ENCODE peak calls at places on chromosomes 13 and 19, in four cellular contexts. A is adrenal gland, S is tibial nerve, W is AG09309. V is an unnamed sample.

GRCh38 chr19:39080431-39080830 is 3.7 kb upstream of the ACP7 start:
- DNase-seq in A (no peak), S (no peak), W (no peak), V (peak)

GRCh38 chr13:54433511-54434206 is 1405.0 kb downstream of the OLFM4 start:
- DNase-seq in A (no peak), S (no peak), W (no peak), V (no peak)

GRCh38 chr19:50902640-50903039 is 8.6 kb downstream of the KLK4 start:
- DNase-seq in A (no peak), S (no peak), W (no peak), V (no peak)

GRCh38 chr13:21897140-21897539 is 226.3 kb downstream of the FGF9 start:
- DNase-seq in A (no peak), S (no peak), W (no peak), V (no peak)

GRCh38 chr19:19280561-19280960 is 7.5 kb upstream of the TM6SF2 start:
- DNase-seq in A (no peak), S (no peak), W (peak), V (no peak)

GRCh38 chr13:74978596-74978995 is 503.4 kb downstream of the TBC1D4 start:
- DNase-seq in A (no peak), S (no peak), W (no peak), V (peak)

GRCh38 chr19:2381151-2381822 is 21.2 kb downstream of the TMPRSS9 start:
- DNase-seq in A (no peak), S (no peak), W (no peak), V (no peak)

GRCh38 chr13:24128962-24129361 is 31.6 kb upstream of the SPATA13 start:
- DNase-seq in A (no peak), S (no peak), W (no peak), V (no peak)

GRCh38 chr13:30331331-30331771 is 24.0 kb upstream of the KATNAL1 start:
- DNase-seq in A (peak), S (no peak), W (no peak), V (no peak)

GRCh38 chr13:30325668-30326067 is 18.3 kb upstream of the KATNAL1 start:
- DNase-seq in A (no peak), S (no peak), W (no peak), V (no peak)

GRCh38 chr13:30333601-30334000 is 26.2 kb upstream of the KATNAL1 start:
- DNase-seq in A (no peak), S (no peak), W (no peak), V (no peak)

GRCh38 chr13:30332516-30333165 is 25.3 kb upstream of the KATNAL1 start:
- DNase-seq in A (no peak), S (no peak), W (no peak), V (no peak)

DNA sequence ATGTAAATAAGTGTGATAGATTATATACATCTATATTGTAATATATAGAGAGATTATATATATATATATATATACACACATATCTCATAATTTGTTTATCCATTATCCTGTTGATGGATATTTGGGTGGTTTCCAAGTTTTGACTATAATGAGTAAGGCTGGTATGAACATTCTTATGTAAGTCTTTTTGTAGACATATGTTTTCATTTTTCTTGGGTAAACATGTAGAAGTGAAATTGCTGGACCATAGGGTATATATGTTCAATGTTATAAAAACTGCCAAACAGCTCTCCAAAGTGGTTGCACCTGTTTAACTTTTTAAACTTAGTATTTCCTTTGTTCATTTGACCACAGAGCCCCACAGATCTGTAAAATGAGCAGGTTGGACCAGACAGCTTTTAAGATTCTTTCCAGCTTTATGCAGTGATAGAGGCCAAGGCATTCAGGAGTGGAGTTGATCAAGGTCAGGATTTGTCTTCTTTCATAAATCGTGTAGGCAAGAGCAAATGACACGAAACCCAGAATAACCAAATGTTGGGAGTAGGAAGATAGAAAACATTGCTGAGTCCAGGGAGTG is 21.7 kb upstream of the KATNAL1 start:
- DNase-seq in A (no peak), S (no peak), W (no peak), V (peak)
- H3K4me3 ChIP-seq in A (no peak), S (no peak), W (no peak), V (no peak)

GRCh38 chr19:13978306-13978705 is 26.0 kb downstream of the DCAF15 start:
- DNase-seq in A (peak), S (peak), W (no peak), V (peak)
- H3K4me3 ChIP-seq in A (no peak), S (peak), W (no peak), V (no peak)

GRCh38 chr13:108980237-108980636 is 350.8 kb downstream of the MYO16 start:
- DNase-seq in A (no peak), S (no peak), W (no peak), V (no peak)
- H3K4me3 ChIP-seq in A (no peak), S (no peak), W (no peak), V (no peak)

DNA sequence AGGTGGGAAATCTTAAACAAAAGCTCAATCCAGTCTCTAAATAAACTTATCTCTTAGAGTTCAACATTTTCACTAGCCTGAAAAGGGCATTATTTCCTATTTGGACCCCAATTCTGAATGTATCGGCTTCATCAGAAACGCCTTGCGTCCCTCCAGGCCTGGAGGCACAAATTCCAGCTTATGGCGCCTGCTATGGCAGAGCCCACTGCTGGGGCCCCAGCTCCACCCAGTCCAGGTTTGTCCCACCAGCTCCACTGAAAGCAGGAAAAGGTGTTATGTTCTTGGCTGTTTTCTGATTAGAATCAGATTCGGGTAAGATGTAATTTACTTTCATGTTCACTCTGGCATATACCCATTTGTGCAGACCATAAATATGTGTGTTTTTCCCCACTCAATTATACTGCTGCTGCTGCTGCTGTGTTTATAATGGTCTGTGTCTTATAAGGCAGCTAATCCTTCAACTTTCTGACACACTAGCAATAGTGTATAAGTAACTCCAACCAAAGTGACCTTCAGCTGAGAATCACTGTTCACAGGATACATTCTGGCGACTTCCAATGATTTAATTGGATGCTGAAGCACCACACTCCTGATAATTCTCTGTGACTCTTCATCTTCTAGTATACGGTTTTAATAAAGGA is 6.4 kb downstream of the IRS2 start:
- DNase-seq in A (no peak), S (no peak), W (no peak), V (no peak)
- H3K4me3 ChIP-seq in A (no peak), S (peak), W (no peak), V (peak)

GRCh38 chr19:29714953-29715694 is at the start of gene C19orf12:
- DNase-seq in A (peak), S (no peak), W (no peak), V (peak)
- H3K4me3 ChIP-seq in A (peak), S (peak), W (peak), V (peak)

V was measured in epithelial cell of esophagus.